ENCODE peak calls at places on chromosomes 16 and 17, in eight cellular contexts. One of them, this sample, is unnamed.
A peak's percentile ranks its signal among the peaks of the same experiment; 100 is the strongest.

GRCh38 chr16:66650707-66651473 is 45.7 kb downstream of the CMTM4 start:
- DNase-seq in skeletal muscle cell: peak; percentile 35
- DNase-seq in left colon: peak; percentile 74
- DNase-seq in A172: peak; percentile 79
- DNase-seq in activated CD8-positive, alpha-beta memory T cell treated with anti-CD3 and anti-CD28 coated beads, Interleukin-2, amount 50 U/mL, for 4 hours: peak; percentile 77
- DNase-seq in ascending aorta: no peak
- DNase-seq in Right ventricle myocardium superior: peak; percentile 67
- DNase-seq in A549: peak; percentile 84
- DNase-seq in this sample: peak; percentile 76

GRCh38 chr17:73265646-73266640 is 4.3 kb upstream of the CPSF4L start:
- DNase-seq in skeletal muscle cell: no peak
- DNase-seq in left colon: no peak
- DNase-seq in A172: no peak
- DNase-seq in activated CD8-positive, alpha-beta memory T cell treated with anti-CD3 and anti-CD28 coated beads, Interleukin-2, amount 50 U/mL, for 4 hours: no peak
- DNase-seq in ascending aorta: no peak
- DNase-seq in Right ventricle myocardium superior: peak; percentile 10
- DNase-seq in A549: no peak
- DNase-seq in this sample: no peak

GRCh38 chr17:65292430-65292829 is 155.3 kb downstream of the RGS9 start:
- DNase-seq in skeletal muscle cell: no peak
- DNase-seq in left colon: no peak
- DNase-seq in A172: peak; percentile 31
- DNase-seq in activated CD8-positive, alpha-beta memory T cell treated with anti-CD3 and anti-CD28 coated beads, Interleukin-2, amount 50 U/mL, for 4 hours: no peak
- DNase-seq in ascending aorta: no peak
- DNase-seq in Right ventricle myocardium superior: no peak
- DNase-seq in A549: no peak
- DNase-seq in this sample: no peak

GRCh38 chr16:81583893-81584705 is 139.5 kb downstream of the CMIP start:
- DNase-seq in skeletal muscle cell: no peak
- DNase-seq in left colon: peak; percentile 66
- DNase-seq in A172: peak; percentile 70
- DNase-seq in activated CD8-positive, alpha-beta memory T cell treated with anti-CD3 and anti-CD28 coated beads, Interleukin-2, amount 50 U/mL, for 4 hours: no peak
- DNase-seq in ascending aorta: no peak
- DNase-seq in Right ventricle myocardium superior: no peak
- DNase-seq in A549: peak; percentile 84
- DNase-seq in this sample: no peak

GRCh38 chr17:19017401-19017800 is 12.8 kb upstream of the FAM83G start:
- DNase-seq in skeletal muscle cell: no peak
- DNase-seq in left colon: no peak
- DNase-seq in A172: no peak
- DNase-seq in activated CD8-positive, alpha-beta memory T cell treated with anti-CD3 and anti-CD28 coated beads, Interleukin-2, amount 50 U/mL, for 4 hours: no peak
- DNase-seq in ascending aorta: no peak
- DNase-seq in Right ventricle myocardium superior: peak; percentile 27
- DNase-seq in A549: no peak
- DNase-seq in this sample: no peak

GRCh38 chr17:6568186-6568758 is 11.9 kb upstream of the PITPNM3 start:
- DNase-seq in skeletal muscle cell: no peak
- DNase-seq in left colon: no peak
- DNase-seq in A172: no peak
- DNase-seq in activated CD8-positive, alpha-beta memory T cell treated with anti-CD3 and anti-CD28 coated beads, Interleukin-2, amount 50 U/mL, for 4 hours: no peak
- DNase-seq in ascending aorta: no peak
- DNase-seq in Right ventricle myocardium superior: no peak
- DNase-seq in A549: no peak
- DNase-seq in this sample: no peak

GRCh38 chr16:22206847-22207714 is 1.0 kb downstream of the EEF2K start:
- DNase-seq in skeletal muscle cell: no peak
- DNase-seq in left colon: peak; percentile 84
- DNase-seq in A172: peak; percentile 45
- DNase-seq in activated CD8-positive, alpha-beta memory T cell treated with anti-CD3 and anti-CD28 coated beads, Interleukin-2, amount 50 U/mL, for 4 hours: peak; percentile 57
- DNase-seq in ascending aorta: peak; percentile 59
- DNase-seq in Right ventricle myocardium superior: peak; percentile 95
- DNase-seq in A549: peak; percentile 37
- DNase-seq in this sample: peak; percentile 87

GRCh38 chr16:85385463-85386331 is 227.4 kb upstream of the GSE1 start:
- DNase-seq in skeletal muscle cell: no peak
- DNase-seq in left colon: peak; percentile 22
- DNase-seq in A172: no peak
- DNase-seq in activated CD8-positive, alpha-beta memory T cell treated with anti-CD3 and anti-CD28 coated beads, Interleukin-2, amount 50 U/mL, for 4 hours: peak; percentile 12
- DNase-seq in ascending aorta: no peak
- DNase-seq in Right ventricle myocardium superior: peak; percentile 36
- DNase-seq in A549: no peak
- DNase-seq in this sample: no peak

GRCh38 chr17:35849469-35850348 is 19.0 kb downstream of the HEATR9 start:
- DNase-seq in skeletal muscle cell: peak; percentile 14
- DNase-seq in left colon: no peak
- DNase-seq in A172: peak; percentile 78
- DNase-seq in activated CD8-positive, alpha-beta memory T cell treated with anti-CD3 and anti-CD28 coated beads, Interleukin-2, amount 50 U/mL, for 4 hours: peak; percentile 60
- DNase-seq in ascending aorta: no peak
- DNase-seq in Right ventricle myocardium superior: no peak
- DNase-seq in A549: peak; percentile 81
- DNase-seq in this sample: peak; percentile 38

GRCh38 chr17:14557482-14557881 is 256.6 kb downstream of the HS3ST3B1 start:
- DNase-seq in skeletal muscle cell: no peak
- DNase-seq in left colon: no peak
- DNase-seq in A172: no peak
- DNase-seq in activated CD8-positive, alpha-beta memory T cell treated with anti-CD3 and anti-CD28 coated beads, Interleukin-2, amount 50 U/mL, for 4 hours: no peak
- DNase-seq in ascending aorta: no peak
- DNase-seq in Right ventricle myocardium superior: no peak
- DNase-seq in A549: no peak
- DNase-seq in this sample: no peak

GRCh38 chr16:26161461-26162180 is 469.9 kb downstream of the HS3ST4 start:
- DNase-seq in skeletal muscle cell: no peak
- DNase-seq in left colon: no peak
- DNase-seq in A172: no peak
- DNase-seq in activated CD8-positive, alpha-beta memory T cell treated with anti-CD3 and anti-CD28 coated beads, Interleukin-2, amount 50 U/mL, for 4 hours: no peak
- DNase-seq in ascending aorta: no peak
- DNase-seq in Right ventricle myocardium superior: no peak
- DNase-seq in A549: no peak
- DNase-seq in this sample: no peak

GRCh38 chr17:41724476-41725030 is 9.9 kb downstream of the HAP1 start:
- DNase-seq in skeletal muscle cell: no peak
- DNase-seq in left colon: no peak
- DNase-seq in A172: no peak
- DNase-seq in activated CD8-positive, alpha-beta memory T cell treated with anti-CD3 and anti-CD28 coated beads, Interleukin-2, amount 50 U/mL, for 4 hours: no peak
- DNase-seq in ascending aorta: no peak
- DNase-seq in Right ventricle myocardium superior: no peak
- DNase-seq in A549: no peak
- DNase-seq in this sample: no peak

GRCh38 chr17:18187816-18188761 is 4.5 kb downstream of the ALKBH5 start:
- DNase-seq in skeletal muscle cell: no peak
- DNase-seq in left colon: peak; percentile 53
- DNase-seq in A172: peak; percentile 27
- DNase-seq in activated CD8-positive, alpha-beta memory T cell treated with anti-CD3 and anti-CD28 coated beads, Interleukin-2, amount 50 U/mL, for 4 hours: no peak
- DNase-seq in ascending aorta: no peak
- DNase-seq in Right ventricle myocardium superior: peak; percentile 53
- DNase-seq in A549: no peak
- DNase-seq in this sample: no peak

GRCh38 chr16:59698341-59698979 is 964.3 kb upstream of the GOT2 start:
- DNase-seq in skeletal muscle cell: peak; percentile 92
- DNase-seq in left colon: no peak
- DNase-seq in A172: no peak
- DNase-seq in activated CD8-positive, alpha-beta memory T cell treated with anti-CD3 and anti-CD28 coated beads, Interleukin-2, amount 50 U/mL, for 4 hours: no peak
- DNase-seq in ascending aorta: no peak
- DNase-seq in Right ventricle myocardium superior: no peak
- DNase-seq in A549: no peak
- DNase-seq in this sample: no peak

GRCh38 chr16:80580109-80580832 is 39.5 kb downstream of the DYNLRB2 start:
- DNase-seq in skeletal muscle cell: peak; percentile 54
- DNase-seq in left colon: no peak
- DNase-seq in A172: peak; percentile 22
- DNase-seq in activated CD8-positive, alpha-beta memory T cell treated with anti-CD3 and anti-CD28 coated beads, Interleukin-2, amount 50 U/mL, for 4 hours: peak; percentile 45
- DNase-seq in ascending aorta: no peak
- DNase-seq in Right ventricle myocardium superior: no peak
- DNase-seq in A549: peak; percentile 4
- DNase-seq in this sample: no peak

GRCh38 chr17:73782641-73783381 is 138.6 kb upstream of the SDK2 start:
- DNase-seq in skeletal muscle cell: no peak
- DNase-seq in left colon: no peak
- DNase-seq in A172: no peak
- DNase-seq in activated CD8-positive, alpha-beta memory T cell treated with anti-CD3 and anti-CD28 coated beads, Interleukin-2, amount 50 U/mL, for 4 hours: no peak
- DNase-seq in ascending aorta: no peak
- DNase-seq in Right ventricle myocardium superior: no peak
- DNase-seq in A549: no peak
- DNase-seq in this sample: no peak

GRCh38 chr17:45265823-45266222 is 3.9 kb upstream of the SPATA32 start:
- DNase-seq in skeletal muscle cell: peak; percentile 72
- DNase-seq in left colon: peak; percentile 76
- DNase-seq in A172: peak; percentile 90
- DNase-seq in activated CD8-positive, alpha-beta memory T cell treated with anti-CD3 and anti-CD28 coated beads, Interleukin-2, amount 50 U/mL, for 4 hours: no peak
- DNase-seq in ascending aorta: no peak
- DNase-seq in Right ventricle myocardium superior: no peak
- DNase-seq in A549: peak; percentile 57
- DNase-seq in this sample: no peak

GRCh38 chr17:29157310-29157709 is 22.9 kb downstream of the MYO18A start:
- DNase-seq in skeletal muscle cell: no peak
- DNase-seq in left colon: no peak
- DNase-seq in A172: no peak
- DNase-seq in activated CD8-positive, alpha-beta memory T cell treated with anti-CD3 and anti-CD28 coated beads, Interleukin-2, amount 50 U/mL, for 4 hours: no peak
- DNase-seq in ascending aorta: no peak
- DNase-seq in Right ventricle myocardium superior: no peak
- DNase-seq in A549: no peak
- DNase-seq in this sample: no peak

GRCh38 chr16:64165368-64165767 is 956.5 kb downstream of the CDH11 start:
- DNase-seq in skeletal muscle cell: no peak
- DNase-seq in left colon: no peak
- DNase-seq in A172: no peak
- DNase-seq in activated CD8-positive, alpha-beta memory T cell treated with anti-CD3 and anti-CD28 coated beads, Interleukin-2, amount 50 U/mL, for 4 hours: no peak
- DNase-seq in ascending aorta: no peak
- DNase-seq in Right ventricle myocardium superior: no peak
- DNase-seq in A549: no peak
- DNase-seq in this sample: no peak

GRCh38 chr17:45164734-45165269 is 3.1 kb downstream of the HEXIM2 start:
- DNase-seq in skeletal muscle cell: no peak
- DNase-seq in left colon: no peak
- DNase-seq in A172: no peak
- DNase-seq in activated CD8-positive, alpha-beta memory T cell treated with anti-CD3 and anti-CD28 coated beads, Interleukin-2, amount 50 U/mL, for 4 hours: no peak
- DNase-seq in ascending aorta: no peak
- DNase-seq in Right ventricle myocardium superior: no peak
- DNase-seq in A549: no peak
- DNase-seq in this sample: no peak

GRCh38 chr16:4057439-4057877 is 58.8 kb downstream of the ADCY9 start:
- DNase-seq in skeletal muscle cell: no peak
- DNase-seq in left colon: no peak
- DNase-seq in A172: no peak
- DNase-seq in activated CD8-positive, alpha-beta memory T cell treated with anti-CD3 and anti-CD28 coated beads, Interleukin-2, amount 50 U/mL, for 4 hours: no peak
- DNase-seq in ascending aorta: no peak
- DNase-seq in Right ventricle myocardium superior: no peak
- DNase-seq in A549: no peak
- DNase-seq in this sample: no peak

GRCh38 chr16:4594433-4595410 is 20.0 kb downstream of the UBALD1 start:
- DNase-seq in skeletal muscle cell: no peak
- DNase-seq in left colon: no peak
- DNase-seq in A172: no peak
- DNase-seq in activated CD8-positive, alpha-beta memory T cell treated with anti-CD3 and anti-CD28 coated beads, Interleukin-2, amount 50 U/mL, for 4 hours: no peak
- DNase-seq in ascending aorta: no peak
- DNase-seq in Right ventricle myocardium superior: no peak
- DNase-seq in A549: no peak
- DNase-seq in this sample: no peak

GRCh38 chr16:70588565-70588964 is 57.8 kb upstream of the IL34 start:
- DNase-seq in skeletal muscle cell: no peak
- DNase-seq in left colon: no peak
- DNase-seq in A172: no peak
- DNase-seq in activated CD8-positive, alpha-beta memory T cell treated with anti-CD3 and anti-CD28 coated beads, Interleukin-2, amount 50 U/mL, for 4 hours: no peak
- DNase-seq in ascending aorta: no peak
- DNase-seq in Right ventricle myocardium superior: no peak
- DNase-seq in A549: no peak
- DNase-seq in this sample: no peak

GRCh38 chr17:8719291-8720246 is 25.1 kb downstream of the CCDC42 start:
- DNase-seq in skeletal muscle cell: no peak
- DNase-seq in left colon: no peak
- DNase-seq in A172: no peak
- DNase-seq in activated CD8-positive, alpha-beta memory T cell treated with anti-CD3 and anti-CD28 coated beads, Interleukin-2, amount 50 U/mL, for 4 hours: no peak
- DNase-seq in ascending aorta: no peak
- DNase-seq in Right ventricle myocardium superior: no peak
- DNase-seq in A549: no peak
- DNase-seq in this sample: no peak